ENCODE peak calls at places on chromosomes 6 and 20, in ten cellular contexts. I, H, G, M, J, B, D, X, Q and Z are unnamed samples.

GRCh38 chr6:3157151-3157933 is at the start of gene TUBB2A:
- DNase-seq in I (peak), H (peak), G (peak), M (peak), J (peak), B (no peak), D (peak), X (peak), Q (peak), Z (peak)

GRCh38 chr6:131949909-131950766 is 1.0 kb downstream of the CCN2 start:
- DNase-seq in I (peak), H (peak), G (peak), M (peak), J (peak), B (no peak), D (peak), X (peak), Q (peak), Z (peak)

GRCh38 chr6:43953794-43954310 is 173.4 kb downstream of the MRPL14 start:
- DNase-seq in I (no peak), H (peak), G (no peak), M (no peak), J (no peak), B (peak), D (peak), X (no peak), Q (peak), Z (no peak)

GRCh38 chr20:29326376-29327070 is 1930.9 kb upstream of the DEFB115 start:
- DNase-seq in I (no peak), H (no peak), G (no peak), M (peak), J (no peak), B (no peak), D (no peak), X (no peak), Q (no peak), Z (no peak)

GRCh38 chr6:155813548-155813947 is 357.9 kb upstream of the NOX3 start:
- DNase-seq in I (no peak), H (no peak), G (no peak), M (no peak), J (no peak), B (no peak), D (no peak), X (no peak), Q (no peak), Z (no peak)

GRCh38 chr20:3658019-3658707 is 5.0 kb downstream of the GFRA4 start:
- DNase-seq in I (no peak), H (no peak), G (no peak), M (peak), J (no peak), B (no peak), D (peak), X (no peak), Q (no peak), Z (peak)

GRCh38 chr6:31901415-31901952 is 402 bp downstream of the ZBTB12 start:
- DNase-seq in I (no peak), H (peak), G (peak), M (peak), J (no peak), B (no peak), D (peak), X (peak), Q (peak), Z (peak)

GRCh38 chr6:71463061-71463460 is 174.4 kb downstream of the OGFRL1 start:
- DNase-seq in I (no peak), H (no peak), G (no peak), M (no peak), J (no peak), B (no peak), D (no peak), X (no peak), Q (no peak), Z (no peak)

GRCh38 chr20:52340036-52340634 is 148.6 kb upstream of the ZFP64 start:
- DNase-seq in I (no peak), H (no peak), G (no peak), M (no peak), J (no peak), B (no peak), D (no peak), X (peak), Q (no peak), Z (no peak)

DNA sequence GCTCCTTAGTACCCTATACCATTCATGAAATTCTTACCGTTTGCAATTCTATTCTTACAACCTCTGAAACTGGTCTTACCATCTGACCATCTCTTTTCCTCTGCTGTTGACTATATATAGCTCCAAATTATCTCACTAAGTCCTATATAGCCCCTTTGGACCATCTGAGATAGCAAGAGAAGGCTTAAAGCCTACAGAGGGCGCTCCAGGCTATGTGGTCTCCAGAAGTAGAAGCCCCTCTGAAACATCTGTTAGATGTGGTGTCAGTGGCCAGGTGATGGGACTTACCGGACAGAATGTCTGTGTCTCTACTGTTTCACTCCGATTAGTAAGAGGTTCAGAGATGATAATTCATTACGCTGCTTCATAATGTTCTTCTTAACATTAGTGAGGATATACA is 140.7 kb upstream of the BMP2 start:
- DNase-seq in I (no peak), H (no peak), G (no peak), M (no peak), J (no peak), B (no peak), D (no peak), X (no peak), Q (no peak), Z (no peak)
- TF ChIP-seq CTCF in I (no peak), H (no peak), G (no peak), M (no peak), J (no peak), B (peak), D (no peak), X (no peak), Q (no peak), Z (no peak)

GRCh38 chr20:18465536-18466200 is 1.2 kb downstream of the DZANK1 start:
- DNase-seq in I (no peak), H (no peak), G (no peak), M (no peak), J (no peak), B (no peak), D (no peak), X (no peak), Q (no peak), Z (no peak)

GRCh38 chr20:18466894-18467678 is at the start of the genes DZANK1 and POLR3F:
- DNase-seq in I (peak), H (peak), G (peak), M (peak), J (peak), B (peak), D (peak), X (peak), Q (peak), Z (peak)

DNA sequence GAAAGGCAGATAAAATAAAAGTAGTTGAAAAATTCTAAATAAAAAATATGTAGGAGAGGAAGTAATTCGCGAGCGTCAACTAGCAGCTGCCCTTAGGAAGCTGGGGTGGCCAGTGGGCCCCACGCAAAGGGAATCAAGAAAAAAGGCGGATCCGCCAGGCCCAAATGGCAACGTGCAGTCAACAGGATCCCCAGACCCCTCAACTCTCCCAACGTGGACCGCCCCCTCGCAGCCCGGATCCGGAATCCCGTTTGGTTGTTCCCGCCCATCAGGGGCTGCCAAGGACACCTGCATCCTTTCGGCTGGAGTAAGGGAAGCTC is 296 bp downstream of the DZANK1 start:
- DNase-seq in I (no peak), H (no peak), G (no peak), M (no peak), J (no peak), B (no peak), D (no peak), X (no peak), Q (no peak), Z (no peak)
- TF ChIP-seq POLR2A in I (no peak), H (no peak), G (no peak), M (no peak), J (no peak), B (peak), D (no peak), X (peak), Q (no peak), Z (no peak)

DNA sequence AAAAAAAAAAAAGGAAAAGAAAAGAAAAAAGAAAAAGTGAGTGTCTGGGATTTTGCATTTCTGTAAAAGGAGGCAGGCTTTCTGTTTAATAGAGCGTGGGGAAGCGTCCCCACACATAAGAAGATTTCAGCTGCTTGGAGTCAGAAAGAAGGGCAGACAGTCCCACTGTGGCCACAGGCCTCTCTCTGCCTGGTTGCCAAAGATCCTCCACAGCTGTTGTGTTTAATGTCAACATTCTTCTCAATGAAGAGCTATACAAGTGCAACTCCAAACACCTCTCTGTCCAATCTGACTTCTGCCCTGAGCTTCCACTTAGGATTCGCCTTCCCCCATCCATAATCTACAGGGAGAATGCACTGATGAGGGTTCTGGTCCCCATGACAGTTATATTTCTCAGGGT is 64.3 kb upstream of the MLN start:
- DNase-seq in I (no peak), H (no peak), G (no peak), M (no peak), J (no peak), B (no peak), D (no peak), X (no peak), Q (no peak), Z (no peak)
- H3K27ac ChIP-seq in I (no peak), H (no peak), G (no peak), M (no peak), J (no peak), B (no peak), D (no peak), X (no peak), Q (no peak), Z (no peak)

GRCh38 chr20:44287272-44288097 is 23.5 kb downstream of the FITM2 start:
- DNase-seq in I (no peak), H (peak), G (no peak), M (no peak), J (no peak), B (no peak), D (peak), X (no peak), Q (peak), Z (no peak)

GRCh38 chr20:44284032-44284431 is 27.0 kb downstream of the FITM2 start:
- DNase-seq in I (no peak), H (no peak), G (no peak), M (no peak), J (no peak), B (no peak), D (no peak), X (no peak), Q (no peak), Z (no peak)

GRCh38 chr20:44291754-44292153 is 19.2 kb downstream of the FITM2 start:
- DNase-seq in I (no peak), H (no peak), G (no peak), M (no peak), J (no peak), B (no peak), D (no peak), X (no peak), Q (no peak), Z (no peak)

DNA sequence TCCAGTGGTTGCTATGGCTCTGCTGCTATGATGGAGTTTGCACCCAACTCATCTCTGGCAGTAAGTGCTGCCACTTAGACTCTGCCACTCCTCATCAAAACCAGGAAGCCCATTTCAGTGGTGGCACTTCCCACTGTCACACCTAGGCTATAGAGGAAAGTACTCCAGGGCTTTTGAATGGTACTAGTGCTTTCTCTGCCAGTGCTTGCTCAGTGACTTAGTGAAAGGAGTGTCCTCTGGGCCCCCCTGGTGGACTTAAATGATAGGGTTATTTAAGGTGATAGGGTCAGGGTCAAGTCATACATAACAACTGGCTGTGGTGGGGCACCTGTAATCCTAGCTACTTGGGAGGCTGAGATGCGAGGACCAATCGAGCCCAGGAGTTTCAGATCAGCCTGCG is 22.8 kb downstream of the FITM2 start:
- DNase-seq in I (no peak), H (no peak), G (no peak), M (no peak), J (no peak), B (no peak), D (no peak), X (no peak), Q (no peak), Z (no peak)
- TF ChIP-seq CTCF in I (no peak), H (no peak), G (no peak), M (no peak), J (no peak), B (peak), D (no peak), X (no peak), Q (no peak), Z (no peak)

GRCh38 chr20:30376767-30377658 is 880.5 kb upstream of the DEFB115 start:
- DNase-seq in I (peak), H (peak), G (peak), M (peak), J (peak), B (peak), D (peak), X (peak), Q (peak), Z (peak)
- TF ChIP-seq POLR2A in I (peak), H (no peak), G (no peak), M (no peak), J (no peak), B (no peak), D (no peak), X (peak), Q (peak), Z (peak)

DNA sequence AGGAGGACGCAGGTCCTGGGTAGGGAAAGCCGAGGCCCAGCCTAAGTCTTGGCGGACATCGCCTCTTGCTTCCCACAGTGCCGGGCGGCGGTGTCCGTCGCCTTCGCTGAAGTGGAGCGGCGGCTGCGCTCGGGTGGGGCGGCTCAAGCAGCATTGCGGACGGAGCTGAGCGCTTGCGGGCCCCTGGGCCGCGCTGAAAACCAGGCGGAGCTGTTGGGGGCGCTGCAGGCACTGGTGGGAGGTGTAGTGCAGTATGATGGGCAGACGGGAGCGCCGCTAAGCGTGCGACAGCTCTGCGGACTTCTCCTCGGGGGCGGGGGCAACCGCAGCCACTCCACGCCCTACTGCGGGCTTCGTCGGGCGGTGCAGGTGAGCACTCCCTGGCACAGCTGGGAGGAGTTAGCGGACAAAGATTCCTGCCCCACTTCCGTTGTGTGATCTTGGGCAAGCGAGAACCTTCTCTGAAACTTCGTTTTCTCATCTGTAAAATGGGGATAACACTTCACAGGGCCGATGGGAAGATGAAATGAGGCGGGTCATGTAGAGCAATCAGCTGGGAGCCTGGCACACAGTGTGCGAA is 4.3 kb downstream of the PRSS16 start:
- DNase-seq in I (peak), H (no peak), G (peak), M (peak), J (peak), B (peak), D (peak), X (peak), Q (peak), Z (peak)
- H3K27ac ChIP-seq in I (peak), H (no peak), G (peak), M (peak), J (peak), B (peak), D (peak), X (peak), Q (peak), Z (peak)

GRCh38 chr6:63305278-63305677 is 14.5 kb downstream of the LGSN start:
- DNase-seq in I (no peak), H (no peak), G (no peak), M (no peak), J (no peak), B (no peak), D (no peak), X (peak), Q (no peak), Z (no peak)

GRCh38 chr6:63306446-63306845 is 13.3 kb downstream of the LGSN start:
- DNase-seq in I (no peak), H (no peak), G (no peak), M (no peak), J (no peak), B (no peak), D (no peak), X (no peak), Q (no peak), Z (no peak)

GRCh38 chr6:63307581-63308246 is 12.1 kb downstream of the LGSN start:
- DNase-seq in I (peak), H (no peak), G (no peak), M (no peak), J (no peak), B (no peak), D (no peak), X (peak), Q (no peak), Z (no peak)
- TF ChIP-seq CTCF in I (peak), H (no peak), G (no peak), M (peak), J (no peak), B (peak), D (peak), X (peak), Q (no peak), Z (no peak)

GRCh38 chr6:42661540-42662153 is 60.8 kb downstream of the PRPH2 start:
- DNase-seq in I (peak), H (peak), G (peak), M (peak), J (peak), B (peak), D (peak), X (peak), Q (peak), Z (peak)
- TF ChIP-seq POLR2A in I (no peak), H (no peak), G (no peak), M (no peak), J (no peak), B (no peak), D (no peak), X (no peak), Q (no peak), Z (no peak)

GRCh38 chr6:29748391-29749352 is 25.4 kb downstream of the HLA-F start:
- DNase-seq in I (peak), H (peak), G (peak), M (peak), J (peak), B (no peak), D (peak), X (peak), Q (peak), Z (peak)
- H3K27ac ChIP-seq in I (peak), H (peak), G (peak), M (peak), J (peak), B (no peak), D (peak), X (peak), Q (peak), Z (peak)